ENCODE peak calls at places on chromosome 2, in eight cellular contexts. U, W, K, Q, M, F, X and H are unnamed samples.

GRCh38 chr2:95043300-95043786 is 17.8 kb downstream of the MAL start:
- DNase-seq in U (peak; percentile 86), W (peak; percentile 53), K (peak; percentile 68), Q (peak; percentile 90), M (peak; percentile 89), F (no peak), X (peak; percentile 89), H (peak; percentile 84)

GRCh38 chr2:780581-780980 is 103.4 kb upstream of the TMEM18 start:
- DNase-seq in U (no peak), W (no peak), K (no peak), Q (no peak), M (no peak), F (no peak), X (no peak), H (no peak)

GRCh38 chr2:147156970-147157369 is 687.9 kb upstream of the ACVR2A start:
- DNase-seq in U (no peak), W (no peak), K (no peak), Q (no peak), M (no peak), F (no peak), X (no peak), H (no peak)

GRCh38 chr2:168194784-168195522 is 52.4 kb downstream of the STK39 start:
- DNase-seq in U (no peak), W (no peak), K (no peak), Q (no peak), M (no peak), F (no peak), X (no peak), H (no peak)

GRCh38 chr2:55869637-55870325 is 53.8 kb downstream of the EFEMP1 start:
- DNase-seq in U (no peak), W (no peak), K (no peak), Q (no peak), M (no peak), F (no peak), X (no peak), H (no peak)

GRCh38 chr2:55102056-55102812 is 52.0 kb upstream of the RTN4 start:
- DNase-seq in U (peak; percentile 60), W (no peak), K (no peak), Q (no peak), M (no peak), F (no peak), X (no peak), H (no peak)

GRCh38 chr2:163897799-163898198 is 162.0 kb upstream of the FIGN start:
- DNase-seq in U (no peak), W (no peak), K (no peak), Q (no peak), M (no peak), F (no peak), X (no peak), H (no peak)

GRCh38 chr2:128710242-128710641 is 391.6 kb upstream of the HS6ST1 start:
- DNase-seq in U (no peak), W (no peak), K (no peak), Q (no peak), M (no peak), F (no peak), X (no peak), H (no peak)

GRCh38 chr2:230919240-230919639 is 5.8 kb downstream of the GPR55 start:
- DNase-seq in U (no peak), W (no peak), K (no peak), Q (no peak), M (no peak), F (no peak), X (no peak), H (no peak)

DNA sequence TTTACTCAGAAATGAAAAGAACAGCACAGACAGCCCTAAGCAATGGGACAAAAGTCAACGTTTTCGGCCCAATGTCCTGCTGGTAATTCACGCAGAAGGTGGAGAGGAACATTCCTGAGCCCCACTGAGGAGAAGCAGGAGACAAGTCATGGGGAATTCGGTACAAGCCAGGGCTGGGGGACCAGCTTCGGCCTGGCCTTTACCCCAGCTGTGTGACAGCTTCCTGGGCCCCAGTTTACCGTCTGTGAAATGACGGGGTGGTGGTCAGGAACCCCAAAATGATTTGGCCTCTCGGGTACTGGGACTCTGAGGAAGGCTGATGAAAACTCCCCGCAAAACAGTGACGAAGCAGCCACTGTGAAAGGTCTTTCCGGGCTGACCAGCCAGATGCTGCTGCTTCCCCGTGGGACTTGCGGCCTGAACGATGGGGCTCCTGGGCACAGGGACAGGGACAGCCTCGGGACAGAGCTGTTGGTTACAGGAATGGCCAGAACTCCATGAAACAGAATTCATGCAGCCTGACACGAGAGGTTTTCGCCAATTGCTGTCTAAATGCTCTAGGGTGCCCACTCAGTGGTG is 21.6 kb downstream of the KIF1A start:
- DNase-seq in U (no peak), W (no peak), K (no peak), Q (peak; percentile 28), M (no peak), F (no peak), X (peak; percentile 4), H (peak; percentile 36)
- H3K27me3 ChIP-seq in U (peaks cover 89% of the 10 kb centered on the region), W (peaks cover 53% of the 10 kb centered on the region), K (no peaks in the 10 kb centered on the region), Q (no peaks in the 10 kb centered on the region), M (peaks cover 63% of the 10 kb centered on the region), F (peaks cover 12% of the 10 kb centered on the region), X (no peaks in the 10 kb centered on the region), H (peaks cover 13% of the 10 kb centered on the region)

DNA sequence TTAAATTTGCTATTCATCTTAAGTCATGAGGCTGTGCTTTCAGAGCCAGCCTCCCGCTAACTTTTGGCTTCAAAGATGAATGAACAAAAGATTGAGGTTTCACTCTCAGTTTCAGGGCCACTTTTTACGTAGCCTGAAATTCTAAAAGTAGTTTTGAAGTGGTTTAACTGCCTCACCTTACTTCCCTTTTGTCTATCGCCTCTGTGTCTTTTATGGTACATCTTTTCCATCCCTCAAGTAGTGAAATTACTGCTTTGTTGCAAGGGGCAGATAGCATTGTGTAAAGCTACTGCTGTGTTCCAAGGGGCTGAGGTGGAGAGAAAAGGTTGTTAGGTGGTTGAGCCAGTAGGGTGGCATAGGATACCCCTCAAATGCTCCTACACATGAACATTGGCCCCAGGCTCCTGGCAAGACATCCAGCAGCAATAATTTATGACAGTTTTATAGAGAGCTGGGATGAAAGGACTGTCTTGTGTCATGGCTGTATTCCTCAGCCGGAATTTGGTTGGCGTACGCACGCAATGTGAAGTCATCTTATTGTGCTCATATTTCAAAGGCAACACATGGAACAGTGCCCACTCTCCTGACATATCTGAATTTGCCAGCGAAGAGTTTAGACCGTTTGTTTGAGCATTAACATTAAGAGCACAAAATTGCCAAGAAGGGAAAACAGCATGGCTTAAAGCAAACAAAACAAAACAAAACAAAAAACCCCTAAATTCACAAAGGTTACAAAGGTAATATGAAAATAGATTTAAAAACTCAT is 32.2 kb downstream of the QPCT start:
- DNase-seq in U (peak; percentile 95), W (peak; percentile 33), K (no peak), Q (no peak), M (peak; percentile 13), F (peak; percentile 60), X (no peak), H (peak; percentile 85)
- H3K27me3 ChIP-seq in U (no peaks in the 10 kb centered on the region), W (no peaks in the 10 kb centered on the region), K (no peaks in the 10 kb centered on the region), Q (no peaks in the 10 kb centered on the region), M (no peaks in the 10 kb centered on the region), F (peaks cover 10% of the 10 kb centered on the region), X (no peaks in the 10 kb centered on the region), H (no peaks in the 10 kb centered on the region)

GRCh38 chr2:46308629-46309028 is 11.4 kb downstream of the EPAS1 start:
- DNase-seq in U (no peak), W (no peak), K (no peak), Q (no peak), M (no peak), F (no peak), X (no peak), H (no peak)
- H3K27me3 ChIP-seq in U (no peaks in the 10 kb centered on the region), W (no peaks in the 10 kb centered on the region), K (no peaks in the 10 kb centered on the region), Q (no peaks in the 10 kb centered on the region), M (no peaks in the 10 kb centered on the region), F (no peaks in the 10 kb centered on the region), X (no peaks in the 10 kb centered on the region), H (no peaks in the 10 kb centered on the region)

DNA sequence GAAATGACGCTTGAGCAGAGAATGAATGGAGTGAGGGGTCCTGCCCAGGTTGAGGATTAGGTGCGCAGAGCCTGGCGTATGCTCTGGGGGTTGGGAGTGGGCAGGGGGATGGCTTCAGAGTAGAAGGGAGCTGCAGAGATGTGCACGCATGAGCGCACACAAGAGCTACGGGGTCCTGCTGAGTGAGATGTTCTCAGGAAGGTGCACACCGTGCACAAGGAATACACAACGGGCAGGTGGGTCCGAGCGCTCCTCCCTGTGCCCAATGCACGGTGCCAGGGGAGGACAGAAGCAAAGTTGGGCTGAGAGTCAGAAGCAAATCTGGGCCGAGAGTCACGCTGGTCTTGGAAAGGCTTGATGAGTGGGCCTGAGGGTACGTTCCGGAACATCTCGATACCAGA is 25.5 kb downstream of the TWIST2 start:
- DNase-seq in U (no peak), W (no peak), K (no peak), Q (no peak), M (no peak), F (no peak), X (no peak), H (no peak)
- H3K27me3 ChIP-seq in U (no peaks in the 10 kb centered on the region), W (no peaks in the 10 kb centered on the region), K (no peaks in the 10 kb centered on the region), Q (no peaks in the 10 kb centered on the region), M (no peaks in the 10 kb centered on the region), F (peaks cover 3% of the 10 kb centered on the region), X (no peaks in the 10 kb centered on the region), H (peaks cover 20% of the 10 kb centered on the region)

GRCh38 chr2:240045098-240045497 is 8.2 kb downstream of the OR6B3 start:
- DNase-seq in U (no peak), W (no peak), K (no peak), Q (no peak), M (no peak), F (no peak), X (no peak), H (no peak)

GRCh38 chr2:240043279-240043990 is 9.9 kb downstream of the OR6B3 start:
- DNase-seq in U (no peak), W (no peak), K (no peak), Q (no peak), M (no peak), F (no peak), X (no peak), H (no peak)

DNA sequence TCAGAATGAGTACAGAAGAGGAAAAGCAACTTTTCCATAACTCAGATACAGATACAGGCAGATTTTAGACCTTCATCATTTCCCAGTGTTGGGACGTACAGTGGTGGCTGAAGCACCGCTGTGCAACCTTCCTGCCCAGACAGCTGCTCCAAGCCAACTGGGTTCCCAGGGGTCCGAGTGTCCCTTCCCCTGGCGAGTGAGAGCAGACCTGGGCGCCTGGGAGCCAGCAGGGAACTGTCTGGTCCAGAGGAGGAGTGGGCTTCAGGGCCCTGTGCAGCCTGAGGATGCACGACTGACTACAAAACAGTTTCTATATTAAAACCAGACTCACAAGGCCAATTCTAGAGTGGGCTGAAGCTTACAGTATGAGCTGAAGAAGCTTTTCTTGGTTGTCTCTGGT is 11.1 kb upstream of the OR6B2 start:
- DNase-seq in U (no peak), W (no peak), K (no peak), Q (no peak), M (no peak), F (no peak), X (no peak), H (no peak)
- H3K27me3 ChIP-seq in U (peaks cover 83% of the 10 kb centered on the region), W (peaks cover 44% of the 10 kb centered on the region), K (no peaks in the 10 kb centered on the region), Q (no peaks in the 10 kb centered on the region), M (peaks cover 31% of the 10 kb centered on the region), F (peaks cover 53% of the 10 kb centered on the region), X (no peaks in the 10 kb centered on the region), H (no peaks in the 10 kb centered on the region)